ENCODE peak calls at places on chromosomes 7 and 10, in six cellular contexts. G, P, M, L, E and J are unnamed samples.

GRCh38 chr10:102262744-102263370 is 17.5 kb downstream of the GBF1 start:
- DNase-seq in G (no peak), P (no peak), M (no peak), L (no peak), E (no peak), J (peak; percentile 100)

GRCh38 chr10:50417906-50418697 is 166.8 kb upstream of the ASAH2 start:
- DNase-seq in G (peak; percentile 25), P (peak; percentile 84), M (no peak), L (no peak), E (peak; percentile 36), J (peak; percentile 79)

GRCh38 chr10:73054286-73054685 is 42.4 kb downstream of the P4HA1 start:
- DNase-seq in G (no peak), P (no peak), M (no peak), L (no peak), E (no peak), J (no peak)

GRCh38 chr7:108270385-108270784 is 140.2 kb upstream of the LAMB4 start:
- DNase-seq in G (no peak), P (no peak), M (no peak), L (no peak), E (no peak), J (no peak)

GRCh38 chr7:155764432-155764798 is 47.8 kb downstream of the SHH start:
- DNase-seq in G (no peak), P (no peak), M (no peak), L (no peak), E (no peak), J (no peak)

GRCh38 chr10:92164024-92164423 is 126.9 kb downstream of the CPEB3 start:
- DNase-seq in G (no peak), P (no peak), M (no peak), L (no peak), E (no peak), J (no peak)

GRCh38 chr10:77555591-77556212 is 81.9 kb downstream of the KCNMA1 start:
- DNase-seq in G (no peak), P (no peak), M (no peak), L (no peak), E (no peak), J (no peak)

GRCh38 chr10:102777696-102778530 is 34.2 kb downstream of the WBP1L start:
- DNase-seq in G (no peak), P (peak; percentile 61), M (no peak), L (no peak), E (no peak), J (peak; percentile 38)

GRCh38 chr10:131880016-131880590 is 20.7 kb upstream of the PPP2R2D start:
- DNase-seq in G (no peak), P (no peak), M (no peak), L (no peak), E (no peak), J (no peak)

GRCh38 chr10:86642499-86642898 is 11.8 kb upstream of the OPN4 start:
- DNase-seq in G (no peak), P (no peak), M (no peak), L (no peak), E (no peak), J (no peak)